ENCODE peak calls at places on chromosomes 12 and 14, in four cellular contexts. C, W, O and M are unnamed samples.

GRCh38 chr12:752673-753400 is 458 bp downstream of the WNK1 start:
- DNase-seq in C (peak), W (peak), O (peak), M (peak)

GRCh38 chr14:50943943-50944646 is at the start of gene PYGL:
- DNase-seq in C (no peak), W (peak), O (peak), M (peak)

GRCh38 chr12:4268549-4269181 is 4.9 kb upstream of the CCND2 start:
- DNase-seq in C (no peak), W (no peak), O (no peak), M (peak)

GRCh38 chr14:105617201-105617777 is 90.9 kb downstream of the TMEM121 start:
- DNase-seq in C (no peak), W (no peak), O (no peak), M (no peak)

GRCh38 chr12:91685917-91686316 is 459.7 kb downstream of the BTG1 start:
- DNase-seq in C (no peak), W (no peak), O (no peak), M (no peak)

GRCh38 chr12:126874427-126875026 is 1392.4 kb upstream of the TMEM132C start:
- DNase-seq in C (peak), W (peak), O (peak), M (peak)

GRCh38 chr14:43145361-43145760 is 1361.7 kb downstream of the FSCB start:
- DNase-seq in C (no peak), W (no peak), O (no peak), M (no peak)

GRCh38 chr14:72104011-72104613 is 171.9 kb downstream of the RGS6 start:
- DNase-seq in C (no peak), W (peak), O (no peak), M (peak)

GRCh38 chr14:102415671-102416070 is 52.9 kb downstream of the TECPR2 start:
- DNase-seq in C (no peak), W (no peak), O (no peak), M (no peak)

GRCh38 chr14:59254146-59254910 is 65.9 kb downstream of the DAAM1 start:
- DNase-seq in C (peak), W (no peak), O (no peak), M (no peak)

GRCh38 chr14:36767603-36768281 is 106.1 kb downstream of the PAX9 start:
- DNase-seq in C (no peak), W (peak), O (no peak), M (no peak)

GRCh38 chr14:100155881-100156645 is 3.4 kb downstream of the DEGS2 start:
- DNase-seq in C (no peak), W (peak), O (no peak), M (no peak)

GRCh38 chr12:64395739-64396138 is 5.2 kb upstream of the C12orf56 start:
- DNase-seq in C (no peak), W (no peak), O (no peak), M (no peak)

GRCh38 chr12:123757555-123757954 is 4.5 kb upstream of the DNAH10 start:
- DNase-seq in C (peak), W (no peak), O (no peak), M (no peak)

GRCh38 chr14:36442824-36443241 is 77.2 kb downstream of the NKX2-1 start:
- DNase-seq in C (no peak), W (no peak), O (no peak), M (no peak)

GRCh38 chr12:50059440-50060119 is 2.2 kb downstream of the ASIC1 start:
- DNase-seq in C (no peak), W (no peak), O (no peak), M (no peak)

GRCh38 chr12:116159175-116159574 is 118.3 kb downstream of the MED13L start:
- DNase-seq in C (no peak), W (no peak), O (no peak), M (no peak)

GRCh38 chr12:51377099-51377984 is 13.9 kb downstream of the GALNT6 start:
- DNase-seq in C (no peak), W (no peak), O (no peak), M (no peak)

GRCh38 chr12:30088259-30088995 is 304.7 kb upstream of the TMTC1 start:
- DNase-seq in C (no peak), W (no peak), O (no peak), M (no peak)

GRCh38 chr12:113103756-113104450 is 31.7 kb downstream of the RASAL1 start:
- DNase-seq in C (no peak), W (no peak), O (peak), M (no peak)

GRCh38 chr12:6724409-6724797 is 557 bp downstream of the COPS7A start:
- DNase-seq in C (no peak), W (peak), O (peak), M (peak)

GRCh38 chr14:58697927-58698641 is 60.3 kb downstream of the DACT1 start:
- DNase-seq in C (no peak), W (no peak), O (no peak), M (no peak)

GRCh38 chr12:131196220-131196619 is 242.5 kb downstream of the ADGRD1 start:
- DNase-seq in C (no peak), W (no peak), O (no peak), M (no peak)

GRCh38 chr14:30657606-30658163 is 35.6 kb downstream of the SCFD1 start:
- DNase-seq in C (no peak), W (no peak), O (no peak), M (no peak)

DNA sequence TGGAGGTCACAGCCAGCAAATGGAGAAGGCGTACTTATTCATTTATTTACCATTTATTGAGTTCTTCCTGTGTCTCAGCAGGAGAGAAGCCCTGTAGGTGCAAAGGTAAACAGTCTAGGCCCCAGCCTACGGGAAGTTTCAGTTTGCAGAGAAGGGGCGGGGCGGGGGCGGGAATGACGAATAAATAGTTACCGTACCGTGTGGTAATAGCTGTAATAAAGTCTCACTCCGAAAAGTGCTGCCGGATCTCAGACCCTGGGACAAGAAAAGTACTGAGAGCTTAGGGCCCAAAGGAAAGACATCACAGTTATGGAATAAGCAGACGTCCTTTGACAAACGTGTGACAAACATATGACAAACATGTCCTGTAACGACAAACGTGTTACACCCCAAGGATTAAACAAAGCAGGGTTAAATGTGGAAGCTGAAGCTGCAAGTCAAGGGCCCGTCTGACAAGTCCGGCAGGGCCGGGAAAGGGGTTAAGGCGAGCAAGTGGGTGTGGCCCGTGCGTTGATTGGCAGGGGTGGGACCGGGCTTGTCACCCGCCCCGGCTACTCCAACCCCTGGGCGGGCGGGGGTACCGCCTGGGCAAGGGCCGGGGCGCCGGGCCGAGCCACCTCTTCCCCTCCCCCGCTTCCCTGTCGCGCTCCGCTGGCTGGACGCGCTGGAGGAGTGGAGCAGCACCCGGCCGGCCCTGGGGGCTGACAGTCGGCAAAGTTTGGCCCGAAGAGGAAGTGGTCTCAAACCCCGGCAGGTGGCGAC is at the start of gene LRP10:
- DNase-seq in C (peak), W (peak), O (peak), M (peak)
- TF ChIP-seq CTCF in C (no peak), W (no peak), O (no peak), M (no peak)

GRCh38 chr14:90396342-90397339 is at the start of gene CALM1:
- DNase-seq in C (peak), W (peak), O (peak), M (peak)
- TF ChIP-seq CTCF in C (no peak), W (no peak), O (peak), M (no peak)

GRCh38 chr12:61879229-61879628 is 381.0 kb upstream of the USP15 start:
- DNase-seq in C (no peak), W (no peak), O (no peak), M (no peak)
- TF ChIP-seq CTCF in C (no peak), W (no peak), O (no peak), M (no peak)

DNA sequence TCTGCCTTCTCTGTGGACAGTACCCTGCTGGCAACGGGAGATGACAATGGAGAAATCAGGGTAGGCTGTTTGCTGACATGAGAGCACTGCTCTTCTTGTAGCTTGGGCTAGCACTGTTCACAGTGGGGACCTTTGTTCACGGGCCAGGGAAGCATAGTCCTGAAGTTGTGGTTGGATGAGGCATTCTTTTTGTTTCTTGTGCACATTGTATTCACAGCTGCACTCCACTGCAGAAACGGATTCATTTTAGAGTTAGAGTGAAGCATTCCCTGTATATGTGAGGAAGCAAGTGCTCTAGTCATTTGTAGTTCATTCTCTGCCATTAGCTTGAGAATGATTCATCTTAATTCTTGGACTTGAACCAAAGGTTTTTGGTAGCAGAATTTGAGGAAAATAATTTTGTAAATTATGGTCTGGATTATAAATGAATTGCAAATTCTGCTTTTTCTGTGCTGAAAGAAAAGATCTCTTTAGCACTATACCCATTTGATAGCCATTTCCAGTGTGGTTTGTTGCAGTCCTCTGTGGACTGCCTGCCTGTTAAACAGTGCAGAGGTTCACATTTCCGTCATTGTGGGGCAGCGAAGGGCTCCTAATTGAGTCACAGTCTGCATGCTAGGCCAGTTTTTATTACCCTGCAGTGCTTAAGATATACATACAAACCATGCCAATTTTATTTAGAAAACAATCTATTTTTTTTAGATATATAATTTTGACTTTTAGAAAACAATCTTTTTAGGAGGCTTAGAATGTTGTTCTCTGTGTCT is 80.6 kb downstream of the APAF1 start:
- DNase-seq in C (no peak), W (peak), O (no peak), M (peak)
- TF ChIP-seq CTCF in C (peak), W (no peak), O (peak), M (no peak)

GRCh38 chr12:94599189-94599588 is 51.2 kb downstream of the TMCC3 start:
- DNase-seq in C (no peak), W (no peak), O (no peak), M (no peak)
- TF ChIP-seq CTCF in C (no peak), W (no peak), O (no peak), M (no peak)

GRCh38 chr12:108382437-108382801 is 43.3 kb upstream of the CMKLR1 start:
- DNase-seq in C (no peak), W (no peak), O (no peak), M (no peak)
- TF ChIP-seq CTCF in C (no peak), W (no peak), O (no peak), M (no peak)

DNA sequence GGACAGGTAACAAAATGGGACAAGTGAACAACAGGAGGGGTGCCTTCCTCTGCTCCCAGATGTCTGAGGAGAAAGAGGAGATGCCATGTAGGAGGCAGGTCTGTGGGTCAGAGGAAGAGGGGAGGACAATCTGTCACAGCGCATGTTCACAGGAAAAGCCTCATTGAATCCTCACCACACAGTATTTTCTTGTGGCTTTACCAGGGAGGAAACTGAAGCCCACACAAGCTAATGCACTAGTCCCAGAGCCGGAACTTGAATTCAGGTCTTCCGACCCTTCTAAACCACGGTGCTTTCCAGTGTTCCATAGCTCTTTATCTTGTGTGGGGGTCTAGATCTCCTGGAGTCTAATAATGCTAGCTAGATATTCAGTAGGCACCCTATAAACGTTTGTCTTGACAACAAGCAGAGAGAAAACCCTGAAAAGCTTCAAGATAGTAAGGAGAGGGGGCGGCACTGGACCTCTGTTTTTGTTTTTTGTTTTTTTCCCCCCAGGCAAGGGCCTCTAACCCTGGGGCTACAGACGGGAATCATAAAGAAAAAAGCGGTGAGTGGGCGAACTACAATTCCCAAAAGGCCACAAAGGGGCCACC is 374 bp upstream of the SHMT2 start:
- DNase-seq in C (no peak), W (no peak), O (no peak), M (no peak)
- TF ChIP-seq CTCF in C (no peak), W (no peak), O (peak), M (no peak)